ENCODE peak calls at places on chromosomes 16 and 17, in eight cellular contexts. F is stomach, J is thyroid gland, G is left ventricle myocardium inferior, S is cardiac muscle cell, N is ascending aorta, B is AG10803, E is upper lobe of left lung. D is an unnamed sample.

GRCh38 chr16:57807968-57808528 is 5.8 kb upstream of the KIFC3 start:
- DNase-seq in F (peak), J (peak), G (peak), S (peak), N (peak), B (peak), E (peak), D (peak)

GRCh38 chr16:23059433-23059832 is 89.8 kb downstream of the USP31 start:
- DNase-seq in F (no peak), J (no peak), G (no peak), S (no peak), N (no peak), B (no peak), E (no peak), D (no peak)

GRCh38 chr16:424033-424622 is 1.3 kb upstream of the RAB11FIP3 start:
- DNase-seq in F (peak), J (peak), G (peak), S (no peak), N (peak), B (peak), E (no peak), D (no peak)

GRCh38 chr16:64416232-64417010 is 705.4 kb downstream of the CDH11 start:
- DNase-seq in F (no peak), J (no peak), G (no peak), S (no peak), N (no peak), B (peak), E (no peak), D (no peak)

GRCh38 chr17:48555183-48555615 is 10.3 kb upstream of the HOXB2 start:
- DNase-seq in F (no peak), J (no peak), G (no peak), S (peak), N (no peak), B (peak), E (no peak), D (no peak)

GRCh38 chr16:67542464-67542863 is 13.8 kb downstream of the RIPOR1 start:
- DNase-seq in F (peak), J (peak), G (no peak), S (no peak), N (no peak), B (peak), E (no peak), D (no peak)

GRCh38 chr17:50863221-50863843 is 2.8 kb downstream of the TOB1 start:
- DNase-seq in F (peak), J (peak), G (no peak), S (peak), N (no peak), B (no peak), E (peak), D (peak)

GRCh38 chr16:30510392-30510938 is 15.9 kb downstream of the ZNF768 start:
- DNase-seq in F (no peak), J (no peak), G (no peak), S (no peak), N (no peak), B (no peak), E (no peak), D (no peak)

GRCh38 chr16:89153848-89154271 is 17.7 kb upstream of the CDH15 start:
- DNase-seq in F (no peak), J (no peak), G (no peak), S (no peak), N (no peak), B (no peak), E (peak), D (no peak)

GRCh38 chr16:75301804-75302203 is 50.4 kb upstream of the BCAR1 start:
- DNase-seq in F (no peak), J (no peak), G (no peak), S (no peak), N (no peak), B (peak), E (no peak), D (no peak)

GRCh38 chr17:66351053-66351452 is 48.6 kb downstream of the PRKCA start:
- DNase-seq in F (peak), J (peak), G (no peak), S (no peak), N (no peak), B (no peak), E (no peak), D (no peak)

GRCh38 chr17:51287412-51287811 is 27.1 kb downstream of the UTP18 start:
- DNase-seq in F (no peak), J (no peak), G (no peak), S (no peak), N (no peak), B (no peak), E (no peak), D (no peak)

GRCh38 chr16:2056077-2056476 is 8.3 kb downstream of the TSC2 start:
- DNase-seq in F (no peak), J (no peak), G (no peak), S (no peak), N (no peak), B (peak), E (peak), D (no peak)

GRCh38 chr17:1008008-1008761 is 11.3 kb downstream of the TIMM22 start:
- DNase-seq in F (no peak), J (no peak), G (peak), S (no peak), N (peak), B (peak), E (peak), D (no peak)

GRCh38 chr17:16322636-16323035 is 30.6 kb downstream of the CENPV start:
- DNase-seq in F (no peak), J (no peak), G (no peak), S (no peak), N (no peak), B (peak), E (no peak), D (no peak)

GRCh38 chr17:40427002-40427491 is 9.4 kb upstream of the TOP2A start:
- DNase-seq in F (no peak), J (no peak), G (no peak), S (no peak), N (peak), B (no peak), E (no peak), D (no peak)

GRCh38 chr17:40418428-40418706 is 671 bp upstream of the TOP2A start:
- DNase-seq in F (no peak), J (no peak), G (no peak), S (no peak), N (peak), B (no peak), E (no peak), D (no peak)

GRCh38 chr17:40419559-40420331 is 2.0 kb upstream of the TOP2A start:
- DNase-seq in F (no peak), J (no peak), G (no peak), S (no peak), N (no peak), B (no peak), E (no peak), D (peak)

GRCh38 chr17:40425741-40426140 is 8.0 kb upstream of the TOP2A start:
- DNase-seq in F (no peak), J (no peak), G (no peak), S (no peak), N (peak), B (no peak), E (no peak), D (no peak)

DNA sequence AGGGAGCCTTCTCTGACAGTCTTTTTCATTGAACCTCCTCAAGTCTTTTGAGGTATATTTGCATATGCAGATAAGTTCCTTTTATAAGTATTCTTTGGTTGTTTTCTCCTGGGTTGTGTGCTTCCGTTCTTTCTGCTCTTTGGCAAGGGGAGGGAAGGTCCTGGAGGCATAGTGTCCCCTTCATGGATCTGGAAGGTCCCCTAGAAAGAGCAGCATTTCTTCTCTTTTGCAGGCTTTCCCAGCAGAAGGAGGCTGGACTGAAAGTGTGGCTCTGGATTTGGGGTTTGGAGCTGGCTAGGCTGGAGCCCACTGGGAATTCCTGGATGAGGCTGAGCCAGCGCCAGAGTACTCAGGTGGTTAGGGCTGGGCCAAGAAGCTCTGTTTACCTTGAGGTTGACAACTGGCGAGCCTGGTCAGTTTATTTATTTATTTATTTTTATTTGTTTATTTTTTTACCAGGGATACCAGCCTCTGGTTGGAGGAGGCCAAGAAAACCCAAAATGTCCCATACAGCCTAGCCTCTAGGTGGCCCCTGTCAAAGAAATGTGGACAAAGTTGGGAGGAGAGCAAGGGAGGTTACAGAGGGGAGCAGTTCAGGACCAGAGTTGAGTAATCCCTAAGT is 5.4 kb upstream of the TOP2A start:
- DNase-seq in F (no peak), J (no peak), G (no peak), S (no peak), N (no peak), B (no peak), E (no peak), D (no peak)
- TF ChIP-seq CTCF in F (no peak), J (peak), G (no peak), S (no peak), N (no peak), B (peak), E (no peak), D (no peak)

DNA sequence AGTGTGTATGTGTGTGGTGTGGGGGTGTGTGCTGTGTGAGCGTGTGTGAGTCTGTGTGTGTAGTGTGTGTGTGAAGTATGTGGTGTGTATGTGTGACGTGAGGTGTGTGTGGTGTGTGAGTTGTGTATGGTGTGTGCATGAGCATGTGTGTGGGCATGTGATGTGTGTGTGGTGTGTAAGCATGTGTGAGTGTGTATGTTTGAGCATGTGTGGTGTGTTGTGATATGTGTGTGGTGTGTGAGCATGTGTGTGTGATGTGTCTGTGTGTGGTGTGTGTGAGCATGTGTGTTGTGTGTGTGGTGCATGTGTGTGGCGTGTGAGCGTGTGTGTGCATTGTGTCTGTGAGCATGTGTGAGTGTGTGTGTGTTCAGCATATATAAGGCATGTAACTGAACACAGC is 20.9 kb downstream of the MAPT start:
- DNase-seq in F (no peak), J (no peak), G (no peak), S (no peak), N (no peak), B (no peak), E (no peak), D (no peak)
- TF ChIP-seq CTCF in F (no peak), J (no peak), G (no peak), S (no peak), N (no peak), B (no peak), E (no peak), D (no peak)

GRCh38 chr16:59113009-59113408 is 378.9 kb upstream of the GOT2 start:
- DNase-seq in F (no peak), J (no peak), G (no peak), S (no peak), N (no peak), B (no peak), E (no peak), D (no peak)

GRCh38 chr16:59111280-59111679 is 377.2 kb upstream of the GOT2 start:
- DNase-seq in F (no peak), J (no peak), G (no peak), S (no peak), N (no peak), B (no peak), E (no peak), D (no peak)

GRCh38 chr16:59108374-59108773 is 374.3 kb upstream of the GOT2 start:
- DNase-seq in F (no peak), J (no peak), G (no peak), S (no peak), N (no peak), B (no peak), E (no peak), D (no peak)
- TF ChIP-seq CTCF in F (no peak), J (no peak), G (no peak), S (no peak), N (no peak), B (no peak), E (no peak), D (no peak)

DNA sequence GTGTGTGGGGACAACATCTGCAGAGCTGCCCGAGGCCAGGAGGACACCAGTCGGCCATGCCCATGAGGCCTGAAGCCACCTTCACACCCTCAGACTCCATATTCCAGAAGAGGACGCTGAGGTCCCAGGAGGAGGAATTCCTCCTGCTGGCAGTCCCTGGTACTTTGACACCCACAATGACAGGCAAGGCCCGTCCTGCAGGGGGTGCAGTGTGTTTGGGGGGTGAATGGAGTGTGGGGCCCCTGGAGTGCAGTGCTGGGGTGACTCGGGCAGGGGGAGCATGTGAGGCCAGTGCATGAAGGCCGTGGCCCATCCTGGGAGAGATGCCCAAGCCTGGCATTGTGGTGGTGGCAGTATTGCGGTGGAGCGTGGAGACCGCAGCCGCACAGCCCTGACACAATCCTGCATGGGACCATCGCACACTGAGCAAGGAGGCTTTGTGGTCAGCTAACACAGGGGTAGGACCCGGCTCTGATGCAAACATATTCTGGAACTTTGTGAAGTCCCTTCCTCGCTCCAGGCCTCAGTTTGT is 52.2 kb downstream of the ZDHHC7 start:
- DNase-seq in F (no peak), J (no peak), G (no peak), S (no peak), N (no peak), B (no peak), E (no peak), D (no peak)
- TF ChIP-seq CTCF in F (no peak), J (no peak), G (no peak), S (no peak), N (no peak), B (peak), E (no peak), D (no peak)

GRCh38 chr16:26961459-26961858 is 105.3 kb upstream of the C16orf82 start:
- DNase-seq in F (no peak), J (no peak), G (no peak), S (no peak), N (no peak), B (no peak), E (no peak), D (no peak)

GRCh38 chr16:26959416-26960009 is 107.2 kb upstream of the C16orf82 start:
- DNase-seq in F (no peak), J (no peak), G (no peak), S (no peak), N (no peak), B (no peak), E (no peak), D (no peak)

GRCh38 chr16:26957283-26957859 is 109.4 kb upstream of the C16orf82 start:
- DNase-seq in F (no peak), J (no peak), G (no peak), S (no peak), N (no peak), B (no peak), E (no peak), D (no peak)

GRCh38 chr16:26963109-26963508 is 103.6 kb upstream of the C16orf82 start:
- DNase-seq in F (no peak), J (no peak), G (no peak), S (peak), N (no peak), B (peak), E (no peak), D (peak)
- TF ChIP-seq CTCF in F (no peak), J (no peak), G (no peak), S (peak), N (no peak), B (peak), E (no peak), D (peak)

GRCh38 chr16:17304124-17304813 is 166.5 kb downstream of the XYLT1 start:
- DNase-seq in F (peak), J (peak), G (no peak), S (no peak), N (no peak), B (peak), E (no peak), D (no peak)

GRCh38 chr16:17306745-17307144 is 164.0 kb downstream of the XYLT1 start:
- DNase-seq in F (no peak), J (no peak), G (no peak), S (no peak), N (no peak), B (no peak), E (no peak), D (no peak)

GRCh38 chr16:17305694-17306093 is 165.1 kb downstream of the XYLT1 start:
- DNase-seq in F (no peak), J (no peak), G (no peak), S (no peak), N (no peak), B (no peak), E (no peak), D (no peak)

GRCh38 chr16:17303101-17303500 is 167.7 kb downstream of the XYLT1 start:
- DNase-seq in F (peak), J (no peak), G (no peak), S (no peak), N (no peak), B (no peak), E (no peak), D (no peak)

DNA sequence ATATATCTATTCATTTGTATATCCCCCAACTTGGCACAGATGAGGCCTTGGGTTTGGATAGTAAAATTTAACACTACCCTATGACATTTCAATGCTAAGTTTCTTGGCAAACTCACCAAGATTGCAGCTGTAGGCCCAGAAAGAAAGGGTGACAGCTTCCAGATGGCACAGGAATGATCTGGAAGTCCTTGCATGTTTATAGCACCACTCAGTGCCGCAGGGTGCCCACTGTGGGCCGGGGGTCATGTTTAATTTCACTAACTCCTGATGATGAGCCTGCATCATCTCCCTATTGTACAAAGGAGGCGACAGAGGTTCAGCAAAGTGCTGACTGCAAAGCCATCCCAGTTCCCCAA is 166.0 kb downstream of the XYLT1 start:
- DNase-seq in F (no peak), J (peak), G (no peak), S (no peak), N (no peak), B (peak), E (no peak), D (no peak)
- TF ChIP-seq CTCF in F (no peak), J (no peak), G (no peak), S (no peak), N (no peak), B (peak), E (no peak), D (no peak)

DNA sequence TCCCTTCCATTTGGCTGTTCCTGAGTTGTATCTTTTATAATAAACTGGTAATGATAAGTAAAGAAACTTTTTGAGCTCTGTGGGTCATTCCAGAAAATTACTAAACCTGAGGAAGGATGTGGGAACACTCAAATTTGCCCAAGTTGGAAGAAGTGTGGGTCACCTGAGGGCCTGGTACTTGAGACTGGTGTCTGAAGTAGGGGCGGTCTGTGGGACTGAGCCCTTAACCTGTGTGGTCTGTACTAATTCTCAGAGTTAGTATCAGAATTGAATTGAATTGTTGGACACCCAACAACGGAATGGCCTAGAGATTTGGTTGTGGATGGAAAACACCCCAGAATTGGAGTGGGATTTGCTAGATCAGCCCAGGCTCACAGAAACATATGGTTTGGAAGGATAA is 43.1 kb downstream of the IKZF3 start:
- DNase-seq in F (no peak), J (no peak), G (no peak), S (no peak), N (no peak), B (no peak), E (no peak), D (no peak)
- TF ChIP-seq CTCF in F (no peak), J (no peak), G (no peak), S (no peak), N (no peak), B (no peak), E (no peak), D (no peak)

DNA sequence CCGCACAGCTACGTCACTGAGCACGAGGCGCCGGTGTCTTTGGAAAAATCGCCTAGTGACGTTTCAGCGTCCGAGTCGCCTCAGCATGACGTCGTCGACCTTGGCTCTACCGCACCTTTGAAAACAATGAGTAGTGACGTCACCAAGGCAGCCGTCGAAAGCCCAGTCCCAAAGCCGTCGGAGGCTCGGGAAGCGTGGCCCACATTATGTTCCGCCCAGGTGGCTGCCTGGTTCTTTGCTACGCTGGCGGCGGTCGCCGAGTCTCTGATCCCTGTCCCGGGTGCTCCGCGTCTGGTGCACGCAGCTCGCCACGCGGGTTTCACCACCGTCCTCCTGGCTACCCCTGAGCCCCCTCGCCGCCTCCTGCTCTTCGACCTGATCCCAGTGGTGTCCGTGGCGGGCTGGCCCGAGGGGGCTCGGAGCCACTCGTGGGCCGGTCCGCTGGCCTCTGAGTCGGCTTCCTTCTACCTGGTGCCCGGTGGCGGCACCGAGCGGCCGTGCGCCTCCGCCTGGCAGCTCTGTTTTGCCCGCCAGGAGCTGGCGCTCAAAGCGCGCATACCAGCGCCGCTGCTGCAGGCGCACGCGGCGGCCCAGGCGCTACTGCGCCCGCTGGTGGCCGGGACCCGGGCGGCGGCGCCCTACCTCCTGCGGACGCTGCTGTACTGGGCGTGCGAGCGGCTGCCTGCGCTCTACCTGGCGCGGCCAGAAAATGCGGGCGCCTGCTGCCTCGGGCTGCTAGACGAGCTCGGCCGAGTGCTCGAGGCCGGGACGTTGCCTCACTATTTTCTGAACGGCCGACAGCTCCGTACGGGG is 1.5 kb downstream of the TMEM102 start:
- DNase-seq in F (peak), J (peak), G (peak), S (peak), N (peak), B (peak), E (peak), D (peak)
- TF ChIP-seq CTCF in F (peak), J (peak), G (peak), S (peak), N (peak), B (peak), E (peak), D (peak)